ENCODE peak calls at places on chromosomes 12 and 14, in four cellular contexts. A is stimulated activated CD4-positive, alpha-beta T cell treated with anti-CD3 and anti-CD28 coated beads, Interleukin-15, amount 100 ng/mL, for 1 hour; E is kidney tubule cell; L is C1 segment of cervical spinal cord. F is an unnamed sample.

GRCh38 chr12:89648211-89648930 is 60.3 kb downstream of the ATP2B1 start:
- DNase-seq in L (no peak), E (no peak), A (no peak), F (no peak)

GRCh38 chr12:76144253-76144564 is 59.7 kb upstream of the NAP1L1 start:
- DNase-seq in L (no peak), A (peak; percentile 8), E (peak; percentile 22), F (peak; percentile 22)

GRCh38 chr14:31717294-31718085 is 156.3 kb downstream of the NUBPL start:
- DNase-seq in L (no peak), A (no peak), E (no peak), F (no peak)

GRCh38 chr12:106101798-106102197 is 37.0 kb downstream of the NUAK1 start:
- DNase-seq in A (no peak), L (no peak), E (no peak), F (no peak)

GRCh38 chr14:51653855-51654548 is 2.3 kb downstream of the FRMD6 start:
- DNase-seq in E (no peak), A (no peak), L (no peak), F (peak; percentile 73)

GRCh38 chr12:115869604-115870003 is 407.9 kb downstream of the MED13L start:
- DNase-seq in E (no peak), L (no peak), A (no peak), F (no peak)

GRCh38 chr12:76558684-76559276 is 791 bp downstream of the OSBPL8 start:
- DNase-seq in A (peak; percentile 56), E (peak; percentile 50), L (peak; percentile 72), F (peak; percentile 26)

GRCh38 chr12:1927751-1928351 is 9.4 kb upstream of the CACNA2D4 start:
- DNase-seq in A (no peak), E (no peak), L (no peak), F (peak; percentile 86)

GRCh38 chr14:28773176-28773575 is 6.6 kb downstream of the FOXG1 start:
- DNase-seq in L (no peak), E (no peak), A (no peak), F (no peak)

GRCh38 chr12:6241495-6241894 is 41.3 kb downstream of the CD9 start:
- DNase-seq in L (no peak), A (no peak), E (peak; percentile 45), F (no peak)

GRCh38 chr14:102980409-102980810 is 57.9 kb downstream of the AMN start:
- DNase-seq in A (no peak), L (no peak), E (no peak), F (peak; percentile 83)

GRCh38 chr12:89707623-89707991 is 1.0 kb downstream of the ATP2B1 start:
- DNase-seq in L (peak; percentile 17), E (peak; percentile 19), A (no peak), F (peak; percentile 56)